ENCODE peak calls at places on chromosomes 3 and 15, in eight cellular contexts. H is CD4-positive, alpha-beta T cell; D is lower lobe of right lung; B is progenitor cell of endocrine pancreas; T is bronchial epithelial cell; Z is stomach; U is HFF-Myc; X is cardiac muscle cell. C is an unnamed sample.

GRCh38 chr3:173743111-173743510 is 345.6 kb downstream of the NLGN1 start:
- DNase-seq in D (no peak), U (no peak), B (no peak), T (peak), X (no peak), Z (no peak), H (no peak), C (no peak)

GRCh38 chr15:74207652-74208440 is 5.3 kb upstream of the STRA6 start:
- DNase-seq in X (no peak), D (no peak), U (no peak), T (no peak), B (no peak), Z (no peak), H (no peak), C (no peak)

GRCh38 chr3:46908294-46908985 is 30.9 kb downstream of the PTH1R start:
- DNase-seq in H (no peak), D (peak), X (peak), Z (no peak), U (no peak), B (no peak), T (peak), C (no peak)

GRCh38 chr3:66480666-66481065 is 20.2 kb downstream of the LRIG1 start:
- DNase-seq in H (peak), D (no peak), X (peak), B (no peak), U (no peak), T (no peak), Z (no peak), C (no peak)

GRCh38 chr15:68537097-68537496 is 41.7 kb upstream of the CORO2B start:
- DNase-seq in U (no peak), X (peak), T (no peak), B (no peak), D (no peak), Z (no peak), H (no peak), C (no peak)

GRCh38 chr3:134325106-134325705 is 49.0 kb downstream of the AMOTL2 start:
- DNase-seq in H (no peak), Z (no peak), T (no peak), X (no peak), D (no peak), B (no peak), U (no peak), C (no peak)

GRCh38 chr15:80818996-80819395 is 39.8 kb downstream of the CEMIP start:
- DNase-seq in T (no peak), B (no peak), U (no peak), H (no peak), X (no peak), Z (no peak), D (no peak), C (no peak)

GRCh38 chr3:149534671-149535394 is 60.3 kb downstream of the TM4SF4 start:
- DNase-seq in H (no peak), Z (no peak), X (peak), B (no peak), D (no peak), T (no peak), U (no peak), C (no peak)

GRCh38 chr3:150710097-150710496 is 6.4 kb upstream of the ERICH6 start:
- DNase-seq in Z (no peak), D (no peak), X (no peak), U (no peak), B (no peak), H (no peak), T (no peak), C (no peak)

DNA sequence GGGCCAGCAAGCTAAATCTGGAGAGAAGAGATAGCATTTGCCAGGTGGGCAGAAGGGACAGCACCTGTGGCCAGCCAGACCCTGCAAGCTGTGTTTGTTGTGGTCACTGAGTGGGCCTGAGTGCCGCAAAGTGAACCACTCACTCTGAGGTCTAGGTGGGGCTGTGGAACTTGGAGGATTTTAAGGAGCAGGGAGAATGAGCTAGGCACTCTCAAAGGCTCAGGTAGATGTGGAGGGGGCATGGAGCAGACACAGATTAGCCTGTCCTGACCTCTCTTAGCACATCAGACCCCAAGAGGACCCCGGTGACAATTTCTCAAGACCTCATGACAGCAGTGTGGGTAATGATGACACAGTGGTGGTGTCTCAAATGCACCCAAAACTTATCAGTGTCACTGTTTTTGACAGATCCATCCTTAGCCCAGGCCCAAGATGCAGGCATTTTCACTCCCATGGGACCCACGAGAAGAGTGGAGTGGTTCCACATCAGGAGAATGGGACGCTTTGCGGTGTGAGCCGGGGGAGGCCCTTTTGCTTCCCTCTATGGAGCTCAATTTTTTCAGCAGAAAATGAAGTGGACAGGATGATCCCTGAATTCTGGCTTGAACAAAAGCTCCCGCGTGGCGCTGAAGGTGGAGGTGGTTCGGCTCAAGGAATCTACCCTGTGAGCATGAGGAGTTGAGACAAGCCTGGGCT is 43.8 kb upstream of the TLE3 start:
- DNase-seq in D (no peak), H (no peak), Z (no peak), T (no peak), X (no peak), U (no peak), B (no peak), C (no peak)
- TF ChIP-seq CTCF in D (no peak), H (no peak), Z (no peak), T (no peak), X (no peak), U (no peak), B (no peak), C (no peak)

DNA sequence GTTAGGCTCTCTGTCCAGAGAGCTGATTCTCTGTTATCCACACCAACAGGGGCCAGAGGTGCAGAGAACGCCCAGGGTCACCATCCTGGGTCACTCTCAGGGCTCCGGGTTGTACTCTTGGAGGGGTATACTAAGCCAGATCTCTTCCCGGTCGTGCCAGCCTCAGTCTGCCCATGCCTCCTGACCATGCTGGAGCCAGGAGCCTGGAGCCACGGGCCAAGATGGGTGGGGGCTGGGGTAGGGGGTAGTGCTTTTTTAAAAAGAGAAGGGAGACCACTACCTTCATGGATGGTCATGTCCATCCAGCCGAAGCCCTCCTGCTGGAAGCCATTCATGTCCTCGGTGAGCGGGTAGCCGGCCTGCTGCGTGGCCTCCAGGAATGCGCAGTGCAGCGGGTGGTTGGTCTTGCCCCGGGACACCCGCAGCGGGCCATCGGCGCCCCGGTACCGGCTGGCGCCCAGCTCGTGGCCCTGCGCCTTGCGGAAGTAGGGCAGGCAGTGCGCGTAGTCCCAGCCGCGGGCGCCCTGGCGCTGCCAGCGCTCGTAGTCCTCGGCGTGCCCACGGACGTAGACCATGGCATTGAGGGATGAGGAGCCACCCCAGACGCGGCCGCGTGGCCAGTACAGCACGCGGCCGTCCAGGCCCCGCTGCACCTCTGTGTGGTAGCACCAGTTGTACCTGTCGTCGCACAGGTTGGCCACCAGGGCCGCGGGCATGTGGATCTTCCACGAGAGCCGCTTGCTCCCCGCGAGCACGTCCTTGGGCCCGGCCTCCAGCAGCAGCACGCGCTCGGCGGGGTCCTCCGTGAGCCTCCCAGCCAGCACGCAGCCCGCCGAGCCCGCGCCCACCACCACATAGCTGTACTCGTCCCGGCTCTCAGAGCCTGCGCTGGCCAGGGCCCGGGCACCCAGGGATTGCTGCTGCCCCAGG is 22.9 kb downstream of the CHDH start:
- DNase-seq in H (no peak), X (no peak), Z (peak), B (no peak), T (no peak), U (no peak), D (no peak), C (no peak)
- TF ChIP-seq CTCF in H (no peak), X (no peak), Z (no peak), B (no peak), T (no peak), U (no peak), D (no peak), C (peak)

GRCh38 chr3:53812434-53812833 is 33.8 kb downstream of the CHDH start:
- DNase-seq in D (no peak), H (no peak), U (no peak), Z (no peak), X (no peak), B (no peak), T (no peak), C (peak)
- TF ChIP-seq CTCF in D (no peak), H (no peak), U (no peak), Z (no peak), X (peak), B (no peak), T (peak), C (no peak)

DNA sequence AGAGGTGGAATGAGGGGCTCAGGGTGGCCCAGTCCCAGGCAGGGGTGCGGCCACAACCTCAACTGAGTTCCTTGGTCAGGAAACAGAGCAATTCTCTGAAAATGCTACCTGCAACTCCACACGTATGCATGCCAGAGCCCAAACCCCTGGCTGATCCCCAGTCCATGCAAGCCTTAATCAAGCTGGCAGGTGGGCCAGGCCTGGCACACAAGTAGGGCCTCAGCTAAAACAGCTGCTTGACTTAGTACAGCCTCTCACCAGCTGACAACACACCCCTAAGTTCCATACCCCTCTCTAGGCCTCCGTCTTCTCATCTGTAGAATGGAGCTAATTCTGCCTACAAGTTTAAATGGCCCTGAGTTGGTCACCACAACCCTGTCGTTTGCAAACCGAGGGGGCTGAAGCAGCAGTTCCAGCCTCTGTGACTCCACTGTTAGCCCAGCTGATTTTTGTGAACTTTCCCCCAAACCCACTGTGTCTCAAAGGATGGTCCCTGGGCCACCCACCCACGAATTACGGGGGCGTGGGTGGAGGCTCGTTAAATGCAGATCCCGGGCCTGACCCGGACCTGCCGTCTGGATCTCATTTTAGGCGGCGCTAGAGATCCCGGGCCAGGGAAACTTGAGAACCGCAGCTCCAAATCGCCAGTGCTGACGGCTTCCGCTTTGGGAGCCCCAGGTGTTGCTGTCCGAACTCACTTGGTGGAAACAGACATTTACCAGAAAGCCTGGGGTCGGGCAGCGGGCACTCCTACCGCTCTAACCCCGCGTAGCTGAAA is 927 bp downstream of the CHDH start:
- DNase-seq in H (no peak), U (no peak), X (peak), D (peak), Z (peak), B (no peak), T (peak), C (no peak)
- TF ChIP-seq CTCF in H (no peak), U (peak), X (peak), D (peak), Z (peak), B (peak), T (peak), C (no peak)

C was measured in mesothelial cell of epicardium.